ENCODE peak calls at places on chromosomes 13 and 19, in eight cellular contexts. C is keratinocyte; F is naive thymus-derived CD4-positive, alpha-beta T cell; P is skeletal muscle cell; G is fibroblast of mammary gland; H is HL-60; S is lower lobe of right lung; B is choroid plexus epithelial cell. X is an unnamed sample.

GRCh38 chr19:41288898-41289505 is 21.0 kb upstream of the CCDC97 start:
- DNase-seq in C (no peak), F (no peak), P (no peak), G (no peak), H (no peak), S (no peak), B (no peak), X (no peak)

GRCh38 chr13:73696713-73697112 is 437.5 kb downstream of the KLF12 start:
- DNase-seq in C (no peak), F (no peak), P (no peak), G (no peak), H (no peak), S (no peak), B (no peak), X (no peak)

GRCh38 chr19:55210120-55210493 is 806 bp upstream of the PTPRH start:
- DNase-seq in C (peak), F (no peak), P (peak), G (peak), H (no peak), S (no peak), B (peak), X (no peak)

GRCh38 chr13:32081591-32081990 is 50.0 kb downstream of the FRY start:
- DNase-seq in C (no peak), F (no peak), P (no peak), G (no peak), H (no peak), S (no peak), B (no peak), X (no peak)

GRCh38 chr19:39264306-39265290 is 3.6 kb upstream of the IFNL2 start:
- DNase-seq in C (no peak), F (no peak), P (no peak), G (no peak), H (no peak), S (no peak), B (no peak), X (no peak)

GRCh38 chr19:7078007-7078406 is 8.5 kb downstream of the ZNF557 start:
- DNase-seq in C (no peak), F (no peak), P (no peak), G (no peak), H (no peak), S (no peak), B (no peak), X (no peak)

GRCh38 chr13:110047511-110047910 is 259.4 kb downstream of the COL4A1 start:
- DNase-seq in C (no peak), F (no peak), P (peak), G (peak), H (no peak), S (peak), B (peak), X (no peak)

GRCh38 chr13:28229522-28229921 is 91.2 kb downstream of the PAN3 start:
- DNase-seq in C (no peak), F (no peak), P (no peak), G (no peak), H (no peak), S (no peak), B (no peak), X (no peak)

GRCh38 chr19:17234911-17235617 is 9.0 kb downstream of the OCEL1 start:
- DNase-seq in C (no peak), F (peak), P (no peak), G (peak), H (no peak), S (peak), B (peak), X (no peak)

GRCh38 chr19:35236638-35237400 is 8.3 kb upstream of the FAM187B start:
- DNase-seq in C (no peak), F (no peak), P (no peak), G (no peak), H (no peak), S (no peak), B (no peak), X (no peak)

GRCh38 chr13:94433055-94433947 is 46.2 kb downstream of the DCT start:
- DNase-seq in C (no peak), F (no peak), P (no peak), G (no peak), H (no peak), S (no peak), B (no peak), X (no peak)

GRCh38 chr19:46133777-46134231 is 9.3 kb upstream of the IGFL3 start:
- DNase-seq in C (no peak), F (no peak), P (no peak), G (no peak), H (no peak), S (no peak), B (no peak), X (no peak)

GRCh38 chr19:52946322-52947310 is 16.1 kb downstream of the ZNF816 start:
- DNase-seq in C (no peak), F (no peak), P (no peak), G (peak), H (no peak), S (peak), B (peak), X (no peak)

GRCh38 chr19:45200614-45201013 is 22.0 kb downstream of the BLOC1S3 start:
- DNase-seq in C (no peak), F (no peak), P (no peak), G (peak), H (no peak), S (no peak), B (peak), X (peak)

GRCh38 chr13:111858571-111858970 is 208.4 kb upstream of the SOX1 start:
- DNase-seq in C (no peak), F (no peak), P (no peak), G (no peak), H (no peak), S (no peak), B (no peak), X (no peak)

GRCh38 chr13:103066079-103066880 is at the start of gene SLC10A2:
- DNase-seq in C (no peak), F (no peak), P (no peak), G (no peak), H (no peak), S (no peak), B (no peak), X (peak)

GRCh38 chr19:56654151-56654550 is 11.2 kb downstream of the SMIM17 start:
- DNase-seq in C (no peak), F (no peak), P (no peak), G (no peak), H (no peak), S (no peak), B (no peak), X (no peak)

GRCh38 chr13:37492741-37493514 is 105.6 kb downstream of the POSTN start:
- DNase-seq in C (no peak), F (no peak), P (peak), G (peak), H (no peak), S (no peak), B (peak), X (peak)

GRCh38 chr19:17869114-17869608 is 2.6 kb upstream of the SLC5A5 start:
- DNase-seq in C (no peak), F (no peak), P (no peak), G (no peak), H (no peak), S (no peak), B (no peak), X (no peak)

GRCh38 chr13:111584101-111584500 is 263.7 kb downstream of the TEX29 start:
- DNase-seq in C (no peak), F (no peak), P (no peak), G (no peak), H (no peak), S (no peak), B (no peak), X (no peak)

GRCh38 chr19:46000497-46001246 is 5.4 kb downstream of the CCDC61 start:
- DNase-seq in C (no peak), F (peak), P (no peak), G (peak), H (no peak), S (peak), B (peak), X (no peak)

GRCh38 chr13:64675256-64675892 is 2554.8 kb downstream of the PCDH9 start:
- DNase-seq in C (peak), F (no peak), P (peak), G (peak), H (no peak), S (no peak), B (peak), X (peak)

GRCh38 chr13:98658131-98658530 is 81.2 kb upstream of the STK24 start:
- DNase-seq in C (no peak), F (no peak), P (no peak), G (peak), H (no peak), S (no peak), B (no peak), X (no peak)

GRCh38 chr19:16628984-16629691 is 1.1 kb upstream of the MED26 start:
- DNase-seq in C (no peak), F (peak), P (peak), G (peak), H (no peak), S (no peak), B (peak), X (peak)

GRCh38 chr19:46656541-46656940 is 4.4 kb downstream of the DACT3 start:
- DNase-seq in C (no peak), F (no peak), P (no peak), G (no peak), H (no peak), S (no peak), B (no peak), X (no peak)

GRCh38 chr19:56084835-56085536 is 36.1 kb downstream of the ZNF787 start:
- DNase-seq in C (no peak), F (no peak), P (no peak), G (no peak), H (no peak), S (no peak), B (no peak), X (no peak)

GRCh38 chr13:92739306-92739818 is 487.2 kb upstream of the GPC6 start:
- DNase-seq in C (no peak), F (no peak), P (no peak), G (peak), H (no peak), S (no peak), B (peak), X (no peak)

GRCh38 chr19:1387684-1388636 is 4.3 kb downstream of the NDUFS7 start:
- DNase-seq in C (no peak), F (no peak), P (no peak), G (no peak), H (no peak), S (no peak), B (no peak), X (no peak)

GRCh38 chr19:1386945-1387683 is 3.4 kb downstream of the NDUFS7 start:
- DNase-seq in C (no peak), F (no peak), P (no peak), G (no peak), H (no peak), S (no peak), B (no peak), X (no peak)

GRCh38 chr19:1389033-1389940 is 5.6 kb downstream of the NDUFS7 start:
- DNase-seq in C (no peak), F (no peak), P (no peak), G (no peak), H (no peak), S (no peak), B (no peak), X (no peak)

GRCh38 chr19:1390594-1391423 is 7.1 kb downstream of the NDUFS7 start:
- DNase-seq in C (no peak), F (no peak), P (no peak), G (no peak), H (no peak), S (no peak), B (no peak), X (no peak)

DNA sequence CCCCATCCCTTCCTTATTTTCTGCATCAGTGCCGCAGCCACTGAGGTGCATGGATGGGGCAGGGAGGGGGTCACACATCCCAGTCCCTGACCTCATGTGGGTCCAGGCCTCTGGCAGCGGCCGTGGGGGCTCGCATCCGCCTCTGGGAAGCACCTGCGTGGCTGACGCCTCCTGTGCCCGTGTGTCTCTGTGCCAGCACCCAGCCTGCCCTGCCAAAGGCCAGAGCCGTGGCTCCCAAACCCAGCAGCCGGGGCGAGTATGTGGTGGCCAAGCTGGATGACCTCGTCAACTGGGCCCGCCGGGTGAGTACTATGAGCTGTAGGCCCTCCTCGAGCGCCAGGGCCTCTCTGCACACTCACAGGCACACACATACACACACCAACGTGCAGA is 4.9 kb downstream of the NDUFS7 start:
- DNase-seq in C (no peak), F (no peak), P (no peak), G (no peak), H (no peak), S (no peak), B (no peak), X (no peak)
- H3K4me3 ChIP-seq in C (no peak), F (no peak), P (no peak), G (no peak), H (no peak), S (no peak), B (no peak), X (no peak)

GRCh38 chr19:3398114-3398899 is 31.9 kb downstream of the NFIC start:
- DNase-seq in C (no peak), F (no peak), P (no peak), G (no peak), H (no peak), S (peak), B (peak), X (no peak)
- H3K4me3 ChIP-seq in C (no peak), F (no peak), P (no peak), G (no peak), H (no peak), S (peak), B (no peak), X (no peak)

GRCh38 chr19:50626796-50627195 is 12.9 kb downstream of the SYT3 start:
- DNase-seq in C (no peak), F (no peak), P (no peak), G (no peak), H (no peak), S (no peak), B (no peak), X (no peak)
- H3K4me3 ChIP-seq in C (no peak), F (no peak), P (no peak), G (no peak), H (no peak), S (no peak), B (no peak), X (no peak)

DNA sequence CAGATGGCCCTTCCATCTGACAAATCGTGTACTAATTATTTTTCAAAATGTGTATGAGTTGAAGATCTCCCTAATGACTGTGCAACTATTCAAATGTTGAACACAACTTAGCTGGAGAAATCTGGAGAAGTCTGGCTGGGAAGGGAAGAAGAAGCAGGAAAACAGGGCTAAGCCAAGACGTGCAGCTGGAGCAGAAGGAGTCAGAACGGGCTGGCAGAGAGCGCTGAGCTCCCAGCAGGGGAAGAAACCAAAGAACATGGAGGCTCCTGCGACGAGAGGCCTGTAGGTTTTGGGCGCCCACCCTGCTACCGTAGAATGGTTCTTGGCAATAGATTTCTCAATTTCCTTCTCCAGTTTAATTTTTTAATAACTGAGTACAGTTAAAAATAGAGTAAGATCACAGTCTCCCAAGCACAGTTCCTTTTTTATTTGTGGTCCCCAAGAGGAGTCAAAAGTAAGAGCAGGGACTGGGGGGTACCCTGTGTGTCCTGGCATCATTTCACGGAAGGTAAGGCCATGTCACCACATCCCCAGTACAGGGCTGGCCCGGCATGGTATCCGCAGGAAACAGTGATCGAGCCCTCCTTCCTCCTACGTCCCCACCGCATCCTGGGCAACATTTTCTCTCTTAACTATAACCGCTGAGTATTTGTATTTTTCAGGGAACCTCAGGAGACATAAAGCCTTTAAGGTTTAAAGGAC is 13.4 kb upstream of the LATS2 start:
- DNase-seq in C (no peak), F (no peak), P (no peak), G (peak), H (no peak), S (no peak), B (no peak), X (no peak)
- H3K4me3 ChIP-seq in C (no peak), F (peak), P (no peak), G (peak), H (no peak), S (peak), B (peak), X (no peak)

GRCh38 chr19:58000677-58001076 is 1.9 kb downstream of the ZNF606 start:
- DNase-seq in C (no peak), F (no peak), P (no peak), G (no peak), H (no peak), S (no peak), B (no peak), X (no peak)
- H3K4me3 ChIP-seq in C (no peak), F (no peak), P (no peak), G (no peak), H (no peak), S (no peak), B (no peak), X (no peak)

X was measured in SJCRH30.